ENCODE peak calls at places on chromosomes 3 and 15, in seven cellular contexts. Y, J, H, U, X, Q and F are unnamed samples.

GRCh38 chr3:119600732-119601131 is 3.0 kb downstream of the PLA1A start:
- DNase-seq in Y (no peak), J (no peak), H (peak), U (no peak), X (no peak), Q (no peak), F (no peak)

GRCh38 chr3:21271606-21272016 is 479.4 kb downstream of the ZNF385D start:
- DNase-seq in Y (no peak), J (no peak), H (no peak), U (no peak), X (no peak), Q (no peak), F (no peak)

GRCh38 chr3:104425416-104425815 is 941.3 kb upstream of the ALCAM start:
- DNase-seq in Y (no peak), J (no peak), H (no peak), U (no peak), X (no peak), Q (no peak), F (no peak)

GRCh38 chr15:45641374-45641778 is 6.5 kb downstream of the SQOR start:
- DNase-seq in Y (no peak), J (peak), H (no peak), U (no peak), X (peak), Q (no peak), F (peak)

GRCh38 chr15:101710806-101711205 is 13.5 kb downstream of the TARS3 start:
- DNase-seq in Y (peak), J (peak), H (no peak), U (no peak), X (no peak), Q (no peak), F (peak)

GRCh38 chr3:17023006-17023664 is 138.4 kb downstream of the PLCL2 start:
- DNase-seq in Y (no peak), J (peak), H (peak), U (no peak), X (peak), Q (no peak), F (peak)

GRCh38 chr3:124384527-124384926 is 345.7 kb upstream of the UMPS start:
- DNase-seq in Y (no peak), J (peak), H (no peak), U (no peak), X (no peak), Q (no peak), F (no peak)

GRCh38 chr15:77749998-77750540 is 117.4 kb upstream of the LINGO1 start:
- DNase-seq in Y (no peak), J (no peak), H (no peak), U (no peak), X (no peak), Q (no peak), F (no peak)

GRCh38 chr3:143121240-143122088 is 1.9 kb downstream of the CHST2 start:
- DNase-seq in Y (no peak), J (peak), H (no peak), U (peak), X (no peak), Q (no peak), F (peak)

GRCh38 chr3:112136046-112136445 is 3.0 kb upstream of the GCSAM start:
- DNase-seq in Y (no peak), J (no peak), H (no peak), U (no peak), X (no peak), Q (no peak), F (no peak)

GRCh38 chr3:110664148-110664547 is 407.5 kb upstream of the NECTIN3 start:
- DNase-seq in Y (no peak), J (no peak), H (no peak), U (no peak), X (no peak), Q (no peak), F (peak)

GRCh38 chr15:22874256-22874655 is 35.8 kb downstream of the NIPA2 start:
- DNase-seq in Y (no peak), J (no peak), H (no peak), U (no peak), X (no peak), Q (no peak), F (no peak)

GRCh38 chr3:107798381-107798780 is 275.6 kb downstream of the BBX start:
- DNase-seq in Y (peak), J (no peak), H (no peak), U (no peak), X (no peak), Q (no peak), F (peak)
- TF ChIP-seq CTCF in Y (peak), J (no peak), H (no peak), U (no peak), X (no peak), Q (no peak), F (peak)

GRCh38 chr3:98994128-98994762 is 92.8 kb upstream of the DCBLD2 start:
- DNase-seq in Y (peak), J (peak), H (no peak), U (no peak), X (no peak), Q (no peak), F (peak)

GRCh38 chr3:98986073-98986472 is 84.6 kb upstream of the DCBLD2 start:
- DNase-seq in Y (peak), J (peak), H (no peak), U (no peak), X (peak), Q (no peak), F (peak)

GRCh38 chr3:98985406-98985805 is 83.9 kb upstream of the DCBLD2 start:
- DNase-seq in Y (no peak), J (peak), H (no peak), U (no peak), X (no peak), Q (no peak), F (peak)

GRCh38 chr3:98990657-98991056 is 89.2 kb upstream of the DCBLD2 start:
- DNase-seq in Y (no peak), J (no peak), H (no peak), U (no peak), X (no peak), Q (no peak), F (no peak)

GRCh38 chr3:98991393-98991792 is 89.9 kb upstream of the DCBLD2 start:
- DNase-seq in Y (no peak), J (no peak), H (no peak), U (no peak), X (no peak), Q (no peak), F (peak)
- TF ChIP-seq CTCF in Y (peak), J (no peak), H (peak), U (no peak), X (peak), Q (no peak), F (peak)

GRCh38 chr3:50201573-50202315 is 3.3 kb upstream of the SLC38A3 start:
- DNase-seq in Y (no peak), J (no peak), H (no peak), U (no peak), X (no peak), Q (no peak), F (no peak)
- TF ChIP-seq CTCF in Y (no peak), J (no peak), H (no peak), U (no peak), X (no peak), Q (no peak), F (no peak)

GRCh38 chr3:127349501-127350171 is 61.8 kb upstream of the PRR20G start:
- DNase-seq in Y (no peak), J (no peak), H (no peak), U (no peak), X (no peak), Q (no peak), F (no peak)

GRCh38 chr3:127352612-127353011 is 64.8 kb upstream of the PRR20G start:
- DNase-seq in Y (no peak), J (no peak), H (no peak), U (no peak), X (no peak), Q (no peak), F (no peak)

GRCh38 chr3:127350172-127351050 is 62.6 kb upstream of the PRR20G start:
- DNase-seq in Y (no peak), J (no peak), H (no peak), U (no peak), X (no peak), Q (no peak), F (no peak)

GRCh38 chr3:127351350-127351749 is 63.5 kb upstream of the PRR20G start:
- DNase-seq in Y (no peak), J (no peak), H (no peak), U (no peak), X (no peak), Q (no peak), F (no peak)

DNA sequence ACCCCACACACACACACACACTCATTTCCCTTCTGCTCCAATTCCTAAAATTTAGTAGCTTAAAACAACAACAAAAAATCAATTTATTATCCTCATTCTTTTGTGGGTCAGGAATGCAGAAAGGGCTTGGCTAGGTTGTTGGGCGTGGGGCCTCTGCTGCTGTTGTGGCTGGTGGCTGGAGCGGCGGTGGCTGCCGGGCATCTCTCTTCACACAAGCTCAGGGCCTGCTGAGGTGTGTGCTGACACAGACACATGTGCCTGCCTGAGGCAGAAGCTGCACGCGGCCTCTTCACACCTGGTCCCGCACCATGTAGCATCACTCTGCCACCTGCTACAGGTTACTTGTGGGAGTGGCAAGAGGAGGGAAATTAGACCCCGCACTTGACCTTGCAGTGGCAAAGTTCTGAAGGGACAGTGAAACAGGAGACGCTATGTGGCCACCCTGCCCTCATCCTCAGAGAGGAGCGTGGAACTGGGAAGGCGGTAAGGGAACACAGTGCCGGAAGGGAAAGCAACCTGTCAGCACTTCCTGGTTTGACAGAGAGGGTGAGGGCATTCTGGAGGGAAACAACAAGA is 64.0 kb upstream of the PRR20G start:
- DNase-seq in Y (no peak), J (no peak), H (no peak), U (no peak), X (no peak), Q (no peak), F (no peak)
- TF ChIP-seq CTCF in Y (no peak), J (no peak), H (no peak), U (no peak), X (no peak), Q (no peak), F (no peak)

GRCh38 chr3:12501360-12502020 is 17.2 kb downstream of the TSEN2 start:
- DNase-seq in Y (no peak), J (peak), H (no peak), U (no peak), X (no peak), Q (no peak), F (peak)

GRCh38 chr3:12496453-12496761 is 12.1 kb downstream of the TSEN2 start:
- DNase-seq in Y (no peak), J (no peak), H (no peak), U (no peak), X (no peak), Q (no peak), F (no peak)

GRCh38 chr3:12490547-12490946 is 6.3 kb downstream of the TSEN2 start:
- DNase-seq in Y (no peak), J (no peak), H (no peak), U (no peak), X (no peak), Q (no peak), F (no peak)

DNA sequence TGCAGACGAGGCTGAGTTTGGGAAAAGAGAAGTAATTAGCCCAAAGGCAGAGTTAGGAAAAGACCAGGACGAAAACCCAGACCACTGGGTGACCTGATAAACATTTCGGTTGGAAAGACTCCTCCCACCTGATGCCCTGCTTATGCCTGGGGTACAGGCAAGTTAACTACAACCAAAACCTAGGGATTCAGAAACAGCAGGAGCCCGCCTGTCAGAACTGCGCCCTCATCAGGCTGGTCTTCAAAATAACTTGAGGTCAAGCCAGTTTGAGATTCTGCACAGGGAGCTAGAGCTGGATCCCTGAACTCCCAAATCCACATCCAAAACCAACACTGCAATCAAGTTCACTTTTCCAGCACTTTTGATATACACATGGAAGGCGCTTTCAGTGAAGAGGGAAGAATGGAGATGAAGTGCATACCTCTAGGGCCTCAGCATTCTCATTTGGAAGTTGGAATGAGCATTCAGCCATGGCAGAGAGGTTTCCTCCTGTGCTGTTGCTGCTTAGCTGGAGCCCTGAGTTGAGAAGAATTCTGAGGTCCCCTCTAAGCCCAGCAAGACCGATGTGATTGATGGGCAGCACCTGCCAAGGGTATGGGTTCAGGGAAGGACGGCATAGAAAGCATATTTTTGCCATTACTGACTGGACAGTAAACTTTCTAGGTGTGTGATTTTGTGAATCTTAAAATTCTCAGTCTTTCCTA is 11.6 kb downstream of the TSEN2 start:
- DNase-seq in Y (no peak), J (no peak), H (no peak), U (no peak), X (no peak), Q (no peak), F (no peak)
- TF ChIP-seq CTCF in Y (peak), J (no peak), H (peak), U (no peak), X (peak), Q (no peak), F (peak)

GRCh38 chr15:60299452-60300047 is 98.2 kb downstream of the ANXA2 start:
- DNase-seq in Y (peak), J (peak), H (no peak), U (no peak), X (no peak), Q (no peak), F (no peak)
- TF ChIP-seq CTCF in Y (peak), J (peak), H (no peak), U (no peak), X (peak), Q (no peak), F (no peak)